ENCODE peak calls at places on chromosomes 11 and 22, in four cellular contexts. One of them, this sample, is unnamed.

GRCh38 chr22:19962246-19962908 is 20.8 kb upstream of the TXNRD2 start:
- DNase-seq in H1: peak; percentile 86
- DNase-seq in HepG2: peak; percentile 84
- DNase-seq in GM12878: no peak
- DNase-seq in this sample: peak; percentile 99

GRCh38 chr11:123653997-123654565 is 343 bp downstream of the SCN3B start:
- DNase-seq in HepG2: no peak
- DNase-seq in GM12878: no peak
- DNase-seq in H1: peak; percentile 83
- DNase-seq in this sample: peak; percentile 59

GRCh38 chr11:118084247-118084646 is 2.5 kb downstream of the SMIM35 start:
- DNase-seq in HepG2: peak; percentile 32
- DNase-seq in H1: no peak
- DNase-seq in GM12878: peak; percentile 4
- DNase-seq in this sample: no peak

GRCh38 chr11:90364527-90364926 is 141.7 kb upstream of the CHORDC1 start:
- DNase-seq in HepG2: no peak
- DNase-seq in H1: no peak
- DNase-seq in GM12878: no peak
- DNase-seq in this sample: no peak

GRCh38 chr11:17560281-17561110 is 13.4 kb downstream of the OTOG start:
- DNase-seq in H1: no peak
- DNase-seq in GM12878: no peak
- DNase-seq in HepG2: no peak
- DNase-seq in this sample: no peak

GRCh38 chr11:16956538-16957153 is 57.6 kb downstream of the PLEKHA7 start:
- DNase-seq in HepG2: no peak
- DNase-seq in GM12878: no peak
- DNase-seq in H1: no peak
- DNase-seq in this sample: no peak

GRCh38 chr11:43984519-43985385 is 42.3 kb downstream of the C11orf96 start:
- DNase-seq in H1: no peak
- DNase-seq in HepG2: peak; percentile 80
- DNase-seq in GM12878: no peak
- DNase-seq in this sample: no peak

GRCh38 chr22:31956360-31956759 is 12.0 kb downstream of the YWHAH start:
- DNase-seq in H1: no peak
- DNase-seq in GM12878: no peak
- DNase-seq in HepG2: no peak
- DNase-seq in this sample: no peak

GRCh38 chr11:69213315-69213714 is 57.6 kb downstream of the SMIM38 start:
- DNase-seq in H1: no peak
- DNase-seq in GM12878: peak; percentile 35
- DNase-seq in HepG2: no peak
- DNase-seq in this sample: no peak

GRCh38 chr11:86091566-86091965 is 22.7 kb upstream of the PICALM start:
- DNase-seq in H1: no peak
- DNase-seq in GM12878: no peak
- DNase-seq in HepG2: no peak
- DNase-seq in this sample: no peak
- TF ChIP-seq BRCA1 in H1: no peak
- TF ChIP-seq BRCA1 in GM12878: no peak
- TF ChIP-seq BRCA1 in HepG2: no peak
- TF ChIP-seq BRCA1 in this sample: no peak

DNA sequence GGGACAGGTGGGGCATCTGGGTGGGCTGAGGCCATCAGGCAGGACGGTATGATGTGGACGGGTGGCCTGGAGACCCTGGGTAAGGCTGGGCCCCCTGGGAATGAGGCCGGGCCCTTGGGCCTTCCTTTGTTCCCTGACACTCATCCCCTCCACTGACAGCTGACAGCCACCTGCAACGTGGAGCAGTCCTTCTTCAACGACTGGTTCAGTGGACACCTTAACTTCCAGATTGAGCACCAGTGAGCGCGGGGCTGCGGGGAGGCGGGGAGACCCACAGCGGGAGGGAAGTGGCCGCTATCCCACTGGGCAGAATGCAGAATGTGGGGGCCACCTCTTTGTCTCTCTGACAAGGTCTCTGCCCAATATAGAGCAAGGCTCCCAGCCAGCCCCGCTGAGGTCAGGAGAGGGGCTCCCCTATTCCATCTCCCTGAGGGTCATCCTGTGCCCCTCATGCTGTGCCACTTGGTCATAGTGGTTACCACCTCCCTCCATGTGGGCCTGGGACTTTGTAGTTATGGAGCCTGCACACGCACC is 27.7 kb downstream of the FADS3 start:
- DNase-seq in GM12878: no peak
- DNase-seq in H1: no peak
- DNase-seq in HepG2: no peak
- DNase-seq in this sample: no peak
- TF ChIP-seq BRCA1 in GM12878: no peak
- TF ChIP-seq BRCA1 in H1: no peak
- TF ChIP-seq BRCA1 in HepG2: no peak
- TF ChIP-seq BRCA1 in this sample: no peak

GRCh38 chr11:65118097-65118837 is 766 bp upstream of the ZNHIT2 start:
- DNase-seq in H1: no peak
- DNase-seq in HepG2: no peak
- DNase-seq in GM12878: no peak
- DNase-seq in this sample: no peak
- TF ChIP-seq BRCA1 in H1: no peak
- TF ChIP-seq BRCA1 in HepG2: no peak
- TF ChIP-seq BRCA1 in GM12878: no peak
- TF ChIP-seq BRCA1 in this sample: no peak

GRCh38 chr11:79100093-79100704 is 340.6 kb downstream of the TENM4 start:
- DNase-seq in GM12878: no peak
- DNase-seq in HepG2: peak; percentile 45
- DNase-seq in H1: peak; percentile 57
- DNase-seq in this sample: peak; percentile 58
- TF ChIP-seq BRCA1 in GM12878: no peak
- TF ChIP-seq BRCA1 in HepG2: no peak
- TF ChIP-seq BRCA1 in H1: no peak
- TF ChIP-seq BRCA1 in this sample: no peak

DNA sequence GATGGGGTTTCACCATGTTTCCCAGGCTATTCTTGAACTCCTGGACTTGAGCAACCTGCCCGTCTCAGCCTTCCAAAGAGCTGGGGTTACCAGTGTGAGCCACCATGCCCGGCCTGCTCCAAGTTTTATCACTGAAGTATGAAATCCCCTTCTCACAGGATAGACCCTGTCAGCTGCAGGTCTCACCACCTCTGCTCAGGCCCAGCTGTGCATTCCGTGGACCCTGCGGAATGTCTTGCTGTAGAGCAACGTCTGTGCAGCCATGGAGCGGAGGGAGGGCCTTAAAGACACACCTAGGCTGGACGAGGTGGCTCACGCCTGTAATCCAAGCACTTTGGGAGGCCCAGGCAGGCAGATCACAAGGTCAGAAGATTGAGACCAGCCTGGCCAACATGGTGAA is 625.4 kb downstream of the BRD1 start:
- DNase-seq in GM12878: no peak
- DNase-seq in HepG2: no peak
- DNase-seq in H1: peak; percentile 20
- DNase-seq in this sample: no peak
- TF ChIP-seq BRCA1 in GM12878: no peak
- TF ChIP-seq BRCA1 in HepG2: no peak
- TF ChIP-seq BRCA1 in H1: no peak
- TF ChIP-seq BRCA1 in this sample: no peak

DNA sequence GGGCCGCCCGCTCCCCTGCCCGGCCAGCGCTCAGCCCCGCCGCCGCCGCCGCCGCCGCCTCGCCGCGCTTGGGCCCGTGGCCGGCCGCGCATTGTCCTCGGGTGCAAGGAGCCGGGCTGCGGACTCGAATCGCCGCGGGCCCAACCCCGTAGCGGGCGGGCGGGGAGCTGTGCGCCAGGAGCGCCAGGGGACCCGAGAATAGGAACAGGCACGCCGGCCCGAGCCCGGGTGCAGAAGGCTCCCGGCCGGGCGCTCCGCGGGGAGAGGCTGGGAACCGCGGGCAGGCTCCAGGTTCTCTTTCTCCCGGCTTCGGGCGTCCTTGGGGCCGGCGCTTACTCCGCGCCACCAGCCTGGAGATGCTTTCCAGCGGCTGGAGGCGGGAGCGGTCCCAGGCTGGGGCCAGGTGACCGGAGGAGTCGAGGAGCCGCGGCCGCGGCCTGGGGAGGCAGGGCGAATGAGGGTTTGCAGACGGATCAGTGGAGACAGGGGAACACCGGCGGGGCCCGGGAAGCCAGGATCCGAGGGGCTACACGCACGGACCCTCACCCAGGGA is 636 bp downstream of the PKNOX2 start:
- DNase-seq in HepG2: no peak
- DNase-seq in H1: peak; percentile 73
- DNase-seq in GM12878: no peak
- DNase-seq in this sample: no peak
- TF ChIP-seq BRCA1 in HepG2: no peak
- TF ChIP-seq BRCA1 in H1: no peak
- TF ChIP-seq BRCA1 in GM12878: no peak
- TF ChIP-seq BRCA1 in this sample: no peak

GRCh38 chr11:132648841-132649240 is 883.5 kb downstream of the OPCML start:
- DNase-seq in GM12878: no peak
- DNase-seq in H1: no peak
- DNase-seq in HepG2: no peak
- DNase-seq in this sample: no peak
- TF ChIP-seq BRCA1 in GM12878: no peak
- TF ChIP-seq BRCA1 in H1: no peak
- TF ChIP-seq BRCA1 in HepG2: no peak
- TF ChIP-seq BRCA1 in this sample: no peak

GRCh38 chr11:623349-623869 is 1.3 kb downstream of the CDHR5 start:
- DNase-seq in HepG2: no peak
- DNase-seq in GM12878: no peak
- DNase-seq in H1: no peak
- DNase-seq in this sample: no peak

GRCh38 chr11:625636-626319 is 1.0 kb upstream of the CDHR5 start:
- DNase-seq in HepG2: no peak
- DNase-seq in H1: no peak
- DNase-seq in GM12878: no peak
- DNase-seq in this sample: no peak

GRCh38 chr11:621838-622237 is 2.9 kb downstream of the CDHR5 start:
- DNase-seq in HepG2: no peak
- DNase-seq in H1: no peak
- DNase-seq in GM12878: no peak
- DNase-seq in this sample: no peak

GRCh38 chr11:624705-625635 is at the start of gene CDHR5:
- DNase-seq in H1: no peak
- DNase-seq in HepG2: peak; percentile 41
- DNase-seq in GM12878: no peak
- DNase-seq in this sample: no peak

DNA sequence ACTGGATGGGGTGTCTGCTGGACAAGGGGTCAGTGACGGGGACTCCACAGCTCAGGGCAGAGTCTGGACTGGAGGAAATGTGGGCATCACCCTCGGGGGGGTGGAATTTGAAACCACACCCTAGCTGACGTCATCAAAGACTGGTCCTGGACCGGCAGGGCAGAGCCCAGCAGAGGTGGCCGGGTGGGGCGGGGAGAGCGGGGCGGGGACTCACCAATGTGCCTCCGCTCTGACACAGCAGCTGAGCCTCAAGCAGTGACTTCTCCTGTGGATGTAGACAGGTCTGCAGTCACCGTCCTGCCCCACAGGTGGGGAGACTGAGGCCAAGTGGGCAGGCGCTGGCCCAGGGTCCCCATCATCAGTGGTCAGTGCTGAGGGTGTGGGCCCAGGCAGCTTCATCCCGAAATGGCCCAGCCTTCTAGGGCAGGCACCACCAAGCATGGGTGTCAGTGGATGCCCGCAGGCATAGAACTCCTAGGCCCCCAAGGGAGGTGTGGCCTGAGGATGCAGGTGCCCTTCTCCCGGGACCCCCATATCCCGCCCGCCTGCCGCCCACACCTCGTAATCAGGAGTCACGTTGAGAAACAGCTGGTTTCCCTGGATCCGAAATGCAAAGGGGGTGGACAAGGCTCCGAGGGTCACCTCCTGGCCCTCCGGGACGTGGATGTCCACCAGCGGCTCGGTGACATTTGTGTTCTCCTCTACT is 603 bp downstream of the CDHR5 start:
- DNase-seq in GM12878: no peak
- DNase-seq in HepG2: no peak
- DNase-seq in H1: no peak
- DNase-seq in this sample: no peak
- TF ChIP-seq BRCA1 in GM12878: no peak
- TF ChIP-seq BRCA1 in HepG2: no peak
- TF ChIP-seq BRCA1 in H1: no peak
- TF ChIP-seq BRCA1 in this sample: no peak

DNA sequence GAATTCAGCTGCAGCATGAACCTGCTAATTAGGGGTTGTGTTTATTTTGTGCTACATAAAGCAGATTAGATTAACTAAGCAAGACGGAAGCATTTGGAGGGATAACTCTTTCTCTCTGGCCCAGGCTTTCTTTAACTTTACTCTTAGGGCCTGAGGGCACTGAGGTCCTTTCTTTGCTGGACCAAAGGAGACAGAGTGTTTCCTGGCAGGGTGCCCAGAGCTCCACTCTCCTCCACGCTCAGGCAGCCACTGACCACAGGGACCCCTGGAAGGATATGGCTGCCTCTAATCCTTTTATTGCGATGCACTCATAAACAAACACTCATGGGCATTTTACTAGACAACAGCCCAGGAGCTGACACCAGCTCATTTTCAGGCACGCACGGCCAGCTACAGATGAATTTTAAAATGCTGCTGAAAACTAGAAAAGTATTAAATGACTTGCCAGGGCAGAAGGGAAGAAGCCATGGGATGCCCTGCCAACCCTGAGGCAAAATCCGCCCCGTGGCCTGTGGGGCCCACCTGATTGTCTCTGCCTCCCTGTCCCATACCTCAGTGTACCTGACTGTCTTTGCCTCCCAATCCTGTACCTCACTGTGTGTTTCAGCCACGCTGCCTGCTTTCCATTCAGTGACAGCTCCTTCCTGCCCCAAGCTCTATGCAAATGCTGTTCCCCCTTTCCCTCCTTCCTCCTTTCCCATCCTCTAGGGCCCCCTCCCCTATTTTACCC is 192.6 kb upstream of the NAV2 start:
- DNase-seq in GM12878: no peak
- DNase-seq in H1: no peak
- DNase-seq in HepG2: no peak
- DNase-seq in this sample: no peak
- TF ChIP-seq BRCA1 in GM12878: no peak
- TF ChIP-seq BRCA1 in H1: no peak
- TF ChIP-seq BRCA1 in HepG2: no peak
- TF ChIP-seq BRCA1 in this sample: no peak

This sample was measured in K562.